ENCODE peak calls at places on chromosome 4, in nine cellular contexts. Q is NCI-H1436 treated with DMSO at 0.1 percent for 48 hours; J is erythroblast; X is LHCN-M2; L is ELF-1; U is HFFc6; K is skeletal muscle cell; O is activated CD4-positive, alpha-beta memory T cell treated with anti-CD3 and anti-CD28 coated beads, Interleukin-2, amount 10 ng/mL, durations not matched to agents 7 days and 5 days; H is NCI-H446. M is an unnamed sample.

GRCh38 chr4:117064297-117064696 is 21.1 kb downstream of the TRAM1L1 start:
- DNase-seq in O (no peak), Q (no peak), L (no peak), J (no peak), X (peak), U (no peak), H (no peak), K (peak), M (no peak)

GRCh38 chr4:148914734-148915133 is 472.5 kb upstream of the NR3C2 start:
- DNase-seq in U (no peak), K (no peak), Q (no peak), X (no peak), L (no peak), O (no peak), H (no peak), J (no peak), M (no peak)

GRCh38 chr4:14583331-14583730 is 418.9 kb upstream of the CPEB2 start:
- DNase-seq in H (no peak), J (no peak), X (no peak), K (no peak), L (no peak), O (no peak), Q (no peak), U (no peak), M (no peak)

GRCh38 chr4:173333658-173334084 is 487 bp downstream of the HMGB2 start:
- DNase-seq in O (peak), Q (no peak), K (no peak), U (peak), L (no peak), H (peak), J (peak), X (peak), M (peak)

GRCh38 chr4:157075811-157076577 is at the start of gene GLRB:
- DNase-seq in U (no peak), L (peak), K (no peak), H (peak), Q (no peak), J (peak), O (no peak), X (peak), M (no peak)

GRCh38 chr4:2247128-2248043 is 5.5 kb upstream of the HAUS3 start:
- DNase-seq in J (no peak), L (no peak), K (no peak), X (no peak), O (peak), H (no peak), U (no peak), Q (no peak), M (no peak)

GRCh38 chr4:6200011-6200921 is at the start of gene JAKMIP1:
- DNase-seq in K (peak), U (no peak), H (peak), Q (no peak), O (peak), J (peak), X (peak), L (peak), M (peak)

GRCh38 chr4:2292679-2293108 is 30.8 kb upstream of the MXD4 start:
- DNase-seq in O (no peak), L (no peak), X (peak), K (no peak), J (no peak), H (no peak), Q (no peak), U (peak), M (no peak)

GRCh38 chr4:105191621-105192210 is 45.0 kb downstream of the TET2 start:
- DNase-seq in X (no peak), K (no peak), Q (peak), J (no peak), L (no peak), H (no peak), O (no peak), U (peak), M (no peak)

GRCh38 chr4:74055096-74055495 is 16.6 kb upstream of the CXCL3 start:
- DNase-seq in K (no peak), U (no peak), O (no peak), H (no peak), X (no peak), J (peak), L (no peak), Q (no peak), M (no peak)

GRCh38 chr4:36363024-36363423 is 81.6 kb downstream of the DTHD1 start:
- DNase-seq in J (no peak), O (no peak), Q (no peak), X (no peak), H (no peak), L (no peak), K (no peak), U (no peak), M (no peak)

GRCh38 chr4:55499495-55499894 is 47.2 kb downstream of the CLOCK start:
- DNase-seq in X (no peak), Q (no peak), U (no peak), O (no peak), L (peak), K (no peak), J (no peak), H (no peak), M (no peak)

GRCh38 chr4:138761638-138762205 is 253.9 kb upstream of the NOCT start:
- DNase-seq in L (no peak), X (no peak), Q (no peak), J (no peak), K (no peak), U (no peak), O (no peak), H (peak), M (no peak)

GRCh38 chr4:152032722-152033131 is 271.9 kb upstream of the GATB start:
- DNase-seq in H (no peak), L (no peak), Q (no peak), O (no peak), J (no peak), X (peak), K (peak), U (peak), M (no peak)

GRCh38 chr4:8345946-8346814 is 76.6 kb downstream of the HTRA3 start:
- DNase-seq in J (no peak), U (no peak), O (no peak), H (no peak), X (no peak), Q (no peak), L (no peak), K (no peak), M (no peak)

GRCh38 chr4:125368684-125369083 is 53.9 kb downstream of the FAT4 start:
- DNase-seq in J (no peak), K (peak), X (peak), O (no peak), Q (no peak), L (no peak), U (peak), H (peak), M (no peak)

GRCh38 chr4:5435823-5436222 is 272.5 kb downstream of the EVC2 start:
- DNase-seq in L (no peak), K (no peak), O (no peak), Q (no peak), J (no peak), H (no peak), X (no peak), U (no peak), M (no peak)

GRCh38 chr4:108029731-108030130 is 40.0 kb downstream of the HADH start:
- DNase-seq in Q (no peak), L (no peak), U (peak), O (no peak), K (no peak), X (peak), J (no peak), H (no peak), M (no peak)

GRCh38 chr4:120754590-120754989 is 167.9 kb downstream of the PRDM5 start:
- DNase-seq in L (no peak), Q (no peak), K (no peak), J (no peak), H (no peak), U (no peak), O (no peak), X (no peak), M (peak)

M was measured in mucosa of gallbladder.